ENCODE peak calls at places on chromosomes 2 and 18, in seven cellular contexts. X is IMR-90, B is PC-3, E is neuronal stem cell, Q is fibroblast of lung, C is GM23338, T is neural progenitor cell. F is an unnamed sample.

GRCh38 chr2:168457177-168457905 is 1.3 kb downstream of the CERS6 start:
- DNase-seq in T (no peak), E (no peak), X (no peak), B (peak; percentile 38), Q (no peak), C (no peak), F (no peak)

GRCh38 chr2:65666156-65666725 is 233.8 kb upstream of the SPRED2 start:
- DNase-seq in C (no peak), Q (peak; percentile 84), X (peak; percentile 78), B (peak; percentile 49), T (no peak), E (no peak), F (no peak)

GRCh38 chr2:118474151-118474561 is 373.3 kb downstream of the EN1 start:
- DNase-seq in X (no peak), C (peak; percentile 48), T (peak; percentile 52), Q (no peak), B (no peak), E (no peak), F (no peak)

GRCh38 chr2:239830066-239830717 is 194.9 kb downstream of the NDUFA10 start:
- DNase-seq in T (no peak), B (peak; percentile 19), X (no peak), C (no peak), Q (peak; percentile 3), E (no peak), F (no peak)

GRCh38 chr2:238106698-238107524 is 6.8 kb downstream of the ESPNL start:
- DNase-seq in B (peak; percentile 49), C (peak; percentile 76), T (peak; percentile 67), Q (no peak), X (no peak), E (no peak), F (no peak)

GRCh38 chr18:59446012-59446411 is 86.9 kb upstream of the LMAN1 start:
- DNase-seq in B (no peak), T (peak; percentile 64), Q (peak; percentile 49), C (peak; percentile 62), E (peak; percentile 23), X (peak; percentile 42), F (no peak)

GRCh38 chr18:70322928-70323327 is 34.1 kb downstream of the SOCS6 start:
- DNase-seq in B (peak; percentile 31), E (no peak), T (peak; percentile 31), C (no peak), Q (peak; percentile 78), X (peak; percentile 65), F (no peak)

GRCh38 chr2:165630276-165630675 is 160.8 kb downstream of the CSRNP3 start:
- DNase-seq in X (no peak), C (no peak), Q (no peak), B (no peak), T (no peak), E (no peak), F (no peak)

GRCh38 chr2:48145845-48146452 is 239.7 kb upstream of the FBXO11 start:
- DNase-seq in X (peak; percentile 30), T (no peak), B (no peak), E (no peak), C (peak; percentile 53), Q (peak; percentile 41), F (no peak)

GRCh38 chr18:57630002-57630758 is 8.5 kb upstream of the NARS1 start:
- DNase-seq in T (peak; percentile 94), Q (peak; percentile 94), X (peak; percentile 93), E (peak; percentile 82), B (peak; percentile 88), C (peak; percentile 98), F (no peak)

GRCh38 chr2:43818761-43819160 is 19.9 kb downstream of the ABCG5 start:
- DNase-seq in Q (peak; percentile 58), T (no peak), X (peak; percentile 74), B (peak; percentile 21), C (no peak), E (no peak), F (no peak)

GRCh38 chr2:70043252-70043875 is 43.9 kb upstream of the PCBP1 start:
- DNase-seq in E (no peak), T (no peak), X (no peak), B (no peak), Q (no peak), C (no peak), F (no peak)

GRCh38 chr18:73318732-73319479 is 451.1 kb upstream of the NETO1 start:
- DNase-seq in E (no peak), Q (peak; percentile 74), X (peak; percentile 11), T (no peak), B (peak; percentile 91), C (no peak), F (no peak)

GRCh38 chr2:42045956-42046748 is 1.7 kb upstream of the PKDCC start:
- DNase-seq in Q (no peak), B (no peak), E (no peak), X (no peak), T (peak; percentile 63), C (no peak), F (no peak)

GRCh38 chr2:105617631-105618350 is 126.9 kb upstream of the NCK2 start:
- DNase-seq in T (peak; percentile 20), C (no peak), X (no peak), Q (no peak), B (peak; percentile 90), E (no peak), F (no peak)

DNA sequence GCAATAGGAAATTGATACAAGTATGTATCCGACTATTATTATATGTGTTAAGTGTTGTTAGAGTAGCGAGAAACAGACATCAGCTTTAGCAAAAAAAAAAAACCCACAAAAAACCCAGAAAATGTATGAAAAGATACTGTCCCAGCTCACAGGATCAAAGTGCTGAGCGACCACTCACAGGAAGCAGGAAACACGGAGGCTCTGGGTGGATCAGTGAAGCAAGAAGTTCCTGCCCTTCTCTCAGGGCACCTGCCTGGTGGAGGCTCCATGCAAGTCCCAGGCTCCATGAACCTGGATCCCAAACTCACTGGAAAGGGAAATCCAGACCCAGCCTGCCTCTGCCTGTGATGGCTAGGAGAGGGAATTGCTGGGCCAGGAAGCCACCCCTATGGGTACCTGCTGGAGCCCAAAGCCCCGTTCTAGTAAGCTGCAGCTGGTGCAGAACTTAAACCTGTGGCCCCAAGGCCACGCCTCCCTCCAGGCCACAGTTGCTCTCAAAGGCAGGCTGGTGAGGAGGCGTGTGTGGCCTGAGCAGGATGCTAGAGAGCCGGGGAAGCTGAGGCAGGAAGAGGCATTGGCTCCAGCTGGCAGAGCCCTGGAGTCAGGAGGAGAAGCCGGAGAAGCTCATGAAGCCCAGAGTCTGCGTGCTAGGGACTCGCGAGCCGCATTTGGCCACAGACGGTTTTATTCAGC is 63.6 kb upstream of the TAF1B start:
- DNase-seq in C (no peak), Q (no peak), B (no peak), X (no peak), E (no peak), T (no peak), F (no peak)
- H3K4me3 ChIP-seq in C (no peak overlapping the region), Q (no peak overlapping the region), B (no peak overlapping the region), X (no peak overlapping the region), E (no peak overlapping the region), T (no peak overlapping the region), F (no peak overlapping the region)

DNA sequence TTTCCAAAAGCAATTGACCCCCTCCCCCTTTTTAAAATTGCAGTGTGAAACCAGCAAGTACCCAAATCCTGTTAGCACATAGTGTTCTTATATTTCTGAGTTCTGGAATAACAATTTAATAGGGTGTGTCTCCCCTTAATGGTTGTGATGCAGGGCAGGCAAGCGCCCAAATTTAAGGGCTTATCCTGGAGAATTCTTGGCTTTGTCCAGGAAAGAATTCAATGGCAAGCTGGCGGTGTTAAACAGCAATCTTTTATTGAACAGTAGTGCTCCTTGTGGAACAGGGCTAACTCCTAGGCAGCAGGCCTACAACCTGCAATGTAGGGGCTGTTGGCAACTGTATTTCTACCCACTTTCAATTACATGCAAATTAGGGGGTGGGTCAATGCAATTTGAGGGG is 148.8 kb upstream of the KCTD1 start:
- DNase-seq in B (no peak), X (no peak), E (no peak), T (no peak), C (no peak), Q (no peak), F (no peak)
- H3K4me2 ChIP-seq in B (no peak overlapping the region), X (no peak overlapping the region), E (no peak overlapping the region), T (no peak overlapping the region), C (no peak overlapping the region), Q (no peak overlapping the region), F (no peak overlapping the region)

GRCh38 chr2:152336854-152337510 is 2.0 kb downstream of the FMNL2 start:
- DNase-seq in B (peak; percentile 11), X (peak; percentile 53), T (peak; percentile 56), E (peak; percentile 11), Q (peak; percentile 72), C (peak; percentile 46), F (no peak)
- H3K4me3 ChIP-seq in B (peak overlapping the region; percentile 84), X (peak overlapping the region; percentile 98), T (peak overlapping the region; percentile 92), E (peak overlapping the region; percentile 99), Q (peak overlapping the region; percentile 76), C (peak overlapping the region; percentile 69), F (peak overlapping the region; percentile 66)

GRCh38 chr18:12313530-12314245 is 5.6 kb downstream of the TUBB6 start:
- DNase-seq in B (no peak), C (no peak), X (no peak), E (no peak), Q (no peak), T (no peak), F (no peak)

GRCh38 chr18:12315911-12316310 is 7.9 kb downstream of the TUBB6 start:
- DNase-seq in E (no peak), X (no peak), Q (no peak), B (no peak), C (no peak), T (no peak), F (no peak)

GRCh38 chr18:12314586-12315305 is 6.7 kb downstream of the TUBB6 start:
- DNase-seq in Q (no peak), B (no peak), X (no peak), C (no peak), T (no peak), E (no peak), F (no peak)

GRCh38 chr18:12317664-12318333 is 9.8 kb downstream of the TUBB6 start:
- DNase-seq in C (no peak), X (peak; percentile 85), B (no peak), Q (peak; percentile 57), T (no peak), E (no peak), F (no peak)

GRCh38 chr18:12315481-12315880 is 7.4 kb downstream of the TUBB6 start:
- DNase-seq in X (no peak), E (no peak), Q (no peak), C (no peak), T (no peak), B (no peak), F (no peak)
- H3K4me2 ChIP-seq in X (no peak overlapping the region), E (no peak overlapping the region), Q (no peak overlapping the region), C (no peak overlapping the region), T (no peak overlapping the region), B (no peak overlapping the region), F (peak overlapping the region; percentile 62)

DNA sequence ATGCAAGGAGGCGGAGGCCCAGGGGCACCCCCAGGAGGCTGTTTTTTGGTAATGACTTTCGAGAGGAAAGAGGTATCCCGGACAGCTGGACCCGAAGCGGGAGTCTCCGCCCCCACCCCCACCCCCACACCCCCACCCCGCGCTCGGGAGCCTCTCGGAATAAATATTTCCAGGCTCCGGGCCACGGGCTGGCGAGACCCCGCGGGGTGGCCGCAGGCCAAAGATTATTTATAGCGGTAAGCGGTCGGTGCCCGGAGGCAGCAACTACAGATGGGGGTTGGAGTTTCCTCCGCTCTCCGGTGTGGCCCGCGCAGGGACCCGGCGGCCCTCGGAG is 3.3 kb downstream of the CYP26B1 start:
- DNase-seq in E (no peak), B (no peak), X (no peak), Q (no peak), C (no peak), T (no peak), F (no peak)
- H3K4me3 ChIP-seq in E (peak overlapping the region; percentile 69), B (peak overlapping the region; percentile 83), X (no peak overlapping the region), Q (no peak overlapping the region), C (peak overlapping the region; percentile 77), T (peak overlapping the region; percentile 61), F (peak overlapping the region; percentile 38)

F was measured in keratinocyte.